ENCODE peak calls at places on chromosomes 12 and 14, in six cellular contexts. X is lower lobe of right lung, U is ovary, G is pancreas, H is heart left ventricle, A is thoracic aorta. F is an unnamed sample.

GRCh38 chr12:115398311-115398781 is 714.4 kb upstream of the TBX3 start:
- DNase-seq in X (no peak), U (no peak), G (no peak), H (no peak), A (no peak), F (peak; percentile 3)

GRCh38 chr12:119182701-119183493 is 4.2 kb downstream of the HSPB8 start:
- DNase-seq in X (no peak), U (no peak), G (no peak), H (peak; percentile 38), A (no peak), F (peak; percentile 79)

GRCh38 chr14:101234588-101234937 is 326.7 kb upstream of the DIO3 start:
- DNase-seq in X (no peak), U (no peak), G (no peak), H (no peak), A (no peak), F (no peak)

GRCh38 chr14:91228112-91229004 is 16.1 kb downstream of the GPR68 start:
- DNase-seq in X (no peak), U (no peak), G (no peak), H (no peak), A (no peak), F (no peak)

GRCh38 chr12:58583541-58583940 is 336.8 kb downstream of the LRIG3 start:
- DNase-seq in X (no peak), U (no peak), G (no peak), H (no peak), A (no peak), F (no peak)

GRCh38 chr14:63454863-63455622 is 88.1 kb downstream of the PPP2R5E start:
- DNase-seq in X (no peak), U (no peak), G (peak; percentile 25), H (no peak), A (no peak), F (peak; percentile 29)

GRCh38 chr14:53539489-53540126 is 386.5 kb upstream of the DDHD1 start:
- DNase-seq in X (peak; percentile 69), U (peak; percentile 69), G (peak; percentile 70), H (peak; percentile 67), A (no peak), F (peak; percentile 87)

GRCh38 chr14:50955373-50956043 is 11.2 kb upstream of the PYGL start:
- DNase-seq in X (peak; percentile 75), U (no peak), G (no peak), H (no peak), A (peak; percentile 63), F (no peak)

GRCh38 chr12:111361717-111362576 is 6.9 kb downstream of the PHETA1 start:
- DNase-seq in X (peak; percentile 76), U (peak; percentile 38), G (peak; percentile 90), H (peak; percentile 44), A (no peak), F (peak; percentile 80)

GRCh38 chr14:103667671-103668070 is 38.7 kb downstream of the KLC1 start:
- DNase-seq in X (no peak), U (no peak), G (no peak), H (no peak), A (no peak), F (no peak)

GRCh38 chr14:103662591-103662990 is 33.6 kb downstream of the KLC1 start:
- DNase-seq in X (no peak), U (no peak), G (no peak), H (no peak), A (no peak), F (no peak)

GRCh38 chr14:103669370-103669769 is 40.4 kb downstream of the KLC1 start:
- DNase-seq in X (no peak), U (no peak), G (no peak), H (no peak), A (no peak), F (no peak)

GRCh38 chr14:103663506-103663905 is 34.5 kb downstream of the KLC1 start:
- DNase-seq in X (no peak), U (no peak), G (no peak), H (no peak), A (no peak), F (no peak)

GRCh38 chr14:103668117-103668516 is 39.1 kb downstream of the KLC1 start:
- DNase-seq in X (no peak), U (no peak), G (no peak), H (no peak), A (no peak), F (no peak)
- H3K27ac ChIP-seq in X (no peak overlapping the region), U (no peak overlapping the region), G (no peak overlapping the region), H (no peak overlapping the region), A (no peak overlapping the region), F (no peak overlapping the region)

GRCh38 chr12:104643093-104643646 is 186.4 kb downstream of the CHST11 start:
- DNase-seq in X (no peak), U (no peak), G (no peak), H (no peak), A (no peak), F (no peak)
- H3K27ac ChIP-seq in X (peak overlapping the region; percentile 77), U (no peak overlapping the region), G (peak overlapping the region; percentile 63), H (no peak overlapping the region), A (peak overlapping the region; percentile 6), F (no peak overlapping the region)

DNA sequence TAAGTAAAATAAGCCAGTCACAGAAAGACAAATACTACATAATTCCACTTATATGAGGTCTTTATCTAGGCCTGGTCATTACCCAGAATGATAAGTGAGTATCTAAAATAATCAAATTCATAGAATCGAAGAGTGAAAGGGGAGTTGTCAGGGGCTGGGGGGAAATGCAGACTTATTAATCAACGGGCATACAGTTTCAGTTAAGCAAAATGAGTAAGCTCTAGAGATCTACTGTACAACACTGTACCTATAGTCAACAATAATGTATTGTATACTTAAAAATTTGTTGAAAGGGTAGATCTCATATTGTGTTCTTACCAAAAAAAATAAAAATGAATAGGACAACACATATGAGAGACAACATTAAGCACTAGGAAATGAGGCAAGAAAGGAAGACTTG is 13.3 kb downstream of the BTBD7 start:
- DNase-seq in X (no peak), U (no peak), G (no peak), H (no peak), A (no peak), F (no peak)
- H3K27ac ChIP-seq in X (no peak overlapping the region), U (no peak overlapping the region), G (no peak overlapping the region), H (no peak overlapping the region), A (no peak overlapping the region), F (no peak overlapping the region)

DNA sequence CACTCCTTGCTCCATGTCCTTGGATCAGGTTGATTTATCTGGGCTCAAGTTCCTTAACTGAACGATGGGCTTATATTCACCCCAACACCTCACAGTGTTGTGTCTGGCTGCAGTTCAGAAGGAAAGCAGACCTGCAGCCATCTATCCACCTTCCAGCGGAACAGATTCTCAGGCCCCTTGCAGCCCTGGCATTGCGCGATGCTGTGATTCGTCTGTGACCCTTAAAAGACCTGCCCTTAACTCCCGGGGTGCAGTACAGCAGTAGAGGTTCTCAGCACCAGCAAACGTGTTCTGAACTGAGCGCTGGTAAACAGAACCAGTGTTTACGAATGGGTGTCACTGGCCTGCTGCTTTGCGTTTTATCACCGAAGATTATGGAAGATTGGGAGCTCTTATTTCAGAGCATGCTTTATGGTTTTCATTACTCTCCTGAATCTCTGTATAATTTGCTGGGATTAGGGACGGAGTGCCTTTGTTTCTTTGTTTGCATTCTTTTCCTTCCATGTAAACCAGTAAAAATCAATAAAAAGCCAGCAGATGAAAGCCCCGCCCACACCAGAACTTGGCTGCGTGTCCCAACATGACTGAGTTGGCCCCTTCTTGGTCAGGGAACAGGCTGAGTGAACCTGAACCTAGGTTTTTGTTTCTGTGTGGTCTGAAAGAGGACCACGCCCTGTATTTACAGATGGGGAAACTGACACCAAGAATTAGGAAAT is 286.7 kb upstream of the CRY1 start:
- DNase-seq in X (no peak), U (no peak), G (peak; percentile 77), H (no peak), A (no peak), F (peak; percentile 23)
- H3K27ac ChIP-seq in X (no peak overlapping the region), U (no peak overlapping the region), G (no peak overlapping the region), H (no peak overlapping the region), A (no peak overlapping the region), F (no peak overlapping the region)

GRCh38 chr14:81311128-81311527 is 89.0 kb downstream of the STON2 start:
- DNase-seq in X (no peak), U (no peak), G (no peak), H (no peak), A (no peak), F (no peak)
- H3K27ac ChIP-seq in X (no peak overlapping the region), U (no peak overlapping the region), G (no peak overlapping the region), H (no peak overlapping the region), A (no peak overlapping the region), F (no peak overlapping the region)

DNA sequence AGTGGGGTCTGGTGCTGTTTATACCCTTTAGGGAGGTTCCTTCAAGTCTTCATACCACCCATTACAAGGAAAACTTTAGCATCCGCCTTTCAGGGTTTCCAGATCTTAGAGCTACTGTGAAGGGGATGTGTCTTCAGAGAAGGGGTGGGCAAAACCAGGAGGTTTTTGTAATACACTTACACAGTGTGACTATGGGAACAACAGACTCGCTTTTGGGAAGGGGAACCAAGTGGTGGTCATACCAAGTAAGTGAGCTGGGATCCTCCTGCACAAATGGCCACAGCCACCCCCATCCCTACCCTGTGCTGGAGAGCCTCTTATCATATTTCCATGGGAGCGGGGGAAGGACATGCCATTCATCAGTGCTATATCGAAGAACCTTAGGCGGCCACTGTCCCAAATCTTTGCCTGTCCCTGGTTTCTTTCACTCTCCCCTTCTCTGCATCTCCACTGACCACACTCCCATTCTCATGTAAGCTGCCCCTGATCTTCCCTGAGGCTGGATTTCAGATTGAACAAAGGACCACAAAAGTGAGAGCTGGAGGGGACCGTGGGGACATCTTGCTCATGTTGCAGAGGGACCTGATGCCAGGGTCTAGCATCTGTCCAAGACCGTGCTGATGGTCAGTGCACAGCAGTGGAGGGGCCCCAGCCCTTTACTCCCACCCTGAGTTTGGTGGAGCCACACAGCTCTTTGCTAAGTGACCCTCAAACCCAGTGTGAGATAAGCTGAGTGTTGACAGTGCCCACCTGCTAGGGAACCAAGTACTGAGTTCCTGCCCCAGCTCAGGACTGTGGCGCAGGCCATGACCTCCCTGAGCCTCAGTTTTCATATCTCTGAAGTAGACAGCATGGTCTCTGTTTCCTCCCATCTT is 51.4 kb downstream of the DAD1 start:
- DNase-seq in X (no peak), U (no peak), G (no peak), H (no peak), A (no peak), F (no peak)
- H3K27ac ChIP-seq in X (peak overlapping the region; percentile 28), U (no peak overlapping the region), G (peak overlapping the region; percentile 5), H (peak overlapping the region; percentile 48), A (peak overlapping the region; percentile 18), F (no peak overlapping the region)

GRCh38 chr12:89756100-89756637 is 47.5 kb upstream of the ATP2B1 start:
- DNase-seq in X (peak; percentile 49), U (no peak), G (no peak), H (no peak), A (no peak), F (no peak)
- H3K27ac ChIP-seq in X (peak overlapping the region; percentile 44), U (no peak overlapping the region), G (peak overlapping the region; percentile 42), H (no peak overlapping the region), A (no peak overlapping the region), F (no peak overlapping the region)

GRCh38 chr14:31867570-31867969 is 209.5 kb upstream of the ARHGAP5 start:
- DNase-seq in X (no peak), U (no peak), G (no peak), H (no peak), A (no peak), F (no peak)

GRCh38 chr14:31864937-31865855 is 211.9 kb upstream of the ARHGAP5 start:
- DNase-seq in X (no peak), U (no peak), G (no peak), H (no peak), A (no peak), F (no peak)
- H3K27ac ChIP-seq in X (no peak overlapping the region), U (no peak overlapping the region), G (no peak overlapping the region), H (no peak overlapping the region), A (no peak overlapping the region), F (no peak overlapping the region)